ENCODE peak calls at places on chromosomes 5 and 9, in eight cellular contexts. One of them, this sample, is unnamed.
A peak's percentile ranks its signal among the peaks of the same experiment; 100 is the strongest.

GRCh38 chr9:136857166-136857565 is 5.0 kb downstream of the MAMDC4 start:
- DNase-seq in T-helper 2 cell: no peak
- DNase-seq in effector memory CD4-positive, alpha-beta T cell: no peak
- DNase-seq in globus pallidus: no peak
- DNase-seq in IMR-90: no peak
- DNase-seq in cardiac fibroblast: no peak
- DNase-seq in pancreas: peak; percentile 83
- DNase-seq in GM06990: peak; percentile 14
- DNase-seq in this sample: no peak

GRCh38 chr5:93677344-93678021 is 63.9 kb downstream of the POU5F2 start:
- DNase-seq in T-helper 2 cell: no peak
- DNase-seq in effector memory CD4-positive, alpha-beta T cell: no peak
- DNase-seq in globus pallidus: peak; percentile 17
- DNase-seq in IMR-90: peak; percentile 95
- DNase-seq in cardiac fibroblast: peak; percentile 93
- DNase-seq in pancreas: no peak
- DNase-seq in GM06990: no peak
- DNase-seq in this sample: no peak

GRCh38 chr5:112573441-112573840 is 154.4 kb upstream of the EPB41L4A start:
- DNase-seq in T-helper 2 cell: no peak
- DNase-seq in effector memory CD4-positive, alpha-beta T cell: no peak
- DNase-seq in globus pallidus: no peak
- DNase-seq in IMR-90: no peak
- DNase-seq in cardiac fibroblast: no peak
- DNase-seq in pancreas: no peak
- DNase-seq in GM06990: no peak
- DNase-seq in this sample: no peak

GRCh38 chr9:134068742-134069535 is 1.1 kb upstream of the BRD3 start:
- DNase-seq in T-helper 2 cell: no peak
- DNase-seq in effector memory CD4-positive, alpha-beta T cell: no peak
- DNase-seq in globus pallidus: no peak
- DNase-seq in IMR-90: peak; percentile 6
- DNase-seq in cardiac fibroblast: no peak
- DNase-seq in pancreas: no peak
- DNase-seq in GM06990: no peak
- DNase-seq in this sample: no peak

GRCh38 chr9:12681620-12682019 is 11.6 kb upstream of the TYRP1 start:
- DNase-seq in T-helper 2 cell: no peak
- DNase-seq in effector memory CD4-positive, alpha-beta T cell: no peak
- DNase-seq in globus pallidus: no peak
- DNase-seq in IMR-90: peak; percentile 67
- DNase-seq in cardiac fibroblast: no peak
- DNase-seq in pancreas: no peak
- DNase-seq in GM06990: no peak
- DNase-seq in this sample: no peak

GRCh38 chr5:41404757-41405156 is 105.6 kb downstream of the PLCXD3 start:
- DNase-seq in T-helper 2 cell: no peak
- DNase-seq in effector memory CD4-positive, alpha-beta T cell: no peak
- DNase-seq in globus pallidus: no peak
- DNase-seq in IMR-90: no peak
- DNase-seq in cardiac fibroblast: peak; percentile 83
- DNase-seq in pancreas: no peak
- DNase-seq in GM06990: no peak
- DNase-seq in this sample: no peak

GRCh38 chr5:95881833-95882232 is 59.3 kb upstream of the GLRX start:
- DNase-seq in T-helper 2 cell: no peak
- DNase-seq in effector memory CD4-positive, alpha-beta T cell: no peak
- DNase-seq in globus pallidus: no peak
- DNase-seq in IMR-90: no peak
- DNase-seq in cardiac fibroblast: no peak
- DNase-seq in pancreas: no peak
- DNase-seq in GM06990: no peak
- DNase-seq in this sample: no peak

GRCh38 chr5:95620870-95621838 is 1.3 kb downstream of the GPR150 start:
- DNase-seq in T-helper 2 cell: peak; percentile 41
- DNase-seq in effector memory CD4-positive, alpha-beta T cell: peak; percentile 25
- DNase-seq in globus pallidus: no peak
- DNase-seq in IMR-90: no peak
- DNase-seq in cardiac fibroblast: peak; percentile 23
- DNase-seq in pancreas: peak; percentile 83
- DNase-seq in GM06990: peak; percentile 69
- DNase-seq in this sample: peak; percentile 27

GRCh38 chr5:138874241-138874640 is 894 bp downstream of the LRRTM2 start:
- DNase-seq in T-helper 2 cell: no peak
- DNase-seq in effector memory CD4-positive, alpha-beta T cell: no peak
- DNase-seq in globus pallidus: peak; percentile 84
- DNase-seq in IMR-90: peak; percentile 27
- DNase-seq in cardiac fibroblast: no peak
- DNase-seq in pancreas: no peak
- DNase-seq in GM06990: no peak
- DNase-seq in this sample: no peak

GRCh38 chr9:128128836-128129590 is 1.5 kb upstream of the PTGES2 start:
- DNase-seq in T-helper 2 cell: no peak
- DNase-seq in effector memory CD4-positive, alpha-beta T cell: no peak
- DNase-seq in globus pallidus: peak; percentile 23
- DNase-seq in IMR-90: no peak
- DNase-seq in cardiac fibroblast: no peak
- DNase-seq in pancreas: peak; percentile 77
- DNase-seq in GM06990: no peak
- DNase-seq in this sample: no peak

GRCh38 chr9:128215491-128216404 is 12.6 kb downstream of the DNM1 start:
- DNase-seq in T-helper 2 cell: no peak
- DNase-seq in effector memory CD4-positive, alpha-beta T cell: no peak
- DNase-seq in globus pallidus: no peak
- DNase-seq in IMR-90: peak; percentile 84
- DNase-seq in cardiac fibroblast: peak; percentile 67
- DNase-seq in pancreas: no peak
- DNase-seq in GM06990: no peak
- DNase-seq in this sample: no peak

GRCh38 chr5:39355324-39355723 is 9.0 kb downstream of the C9 start:
- DNase-seq in T-helper 2 cell: no peak
- DNase-seq in effector memory CD4-positive, alpha-beta T cell: no peak
- DNase-seq in globus pallidus: no peak
- DNase-seq in IMR-90: no peak
- DNase-seq in cardiac fibroblast: no peak
- DNase-seq in pancreas: no peak
- DNase-seq in GM06990: no peak
- DNase-seq in this sample: no peak

GRCh38 chr5:135355182-135355581 is 43.8 kb downstream of the MACROH2A1 start:
- DNase-seq in T-helper 2 cell: no peak
- DNase-seq in effector memory CD4-positive, alpha-beta T cell: no peak
- DNase-seq in globus pallidus: no peak
- DNase-seq in IMR-90: peak; percentile 53
- DNase-seq in cardiac fibroblast: no peak
- DNase-seq in pancreas: no peak
- DNase-seq in GM06990: no peak
- DNase-seq in this sample: no peak

GRCh38 chr9:131620764-131621520 is 75.6 kb downstream of the PRRT1B start:
- DNase-seq in T-helper 2 cell: no peak
- DNase-seq in effector memory CD4-positive, alpha-beta T cell: no peak
- DNase-seq in globus pallidus: peak; percentile 60
- DNase-seq in IMR-90: no peak
- DNase-seq in cardiac fibroblast: no peak
- DNase-seq in pancreas: no peak
- DNase-seq in GM06990: no peak
- DNase-seq in this sample: no peak

GRCh38 chr9:114437401-114437893 is 49.7 kb upstream of the AKNA start:
- DNase-seq in T-helper 2 cell: no peak
- DNase-seq in effector memory CD4-positive, alpha-beta T cell: no peak
- DNase-seq in globus pallidus: no peak
- DNase-seq in IMR-90: no peak
- DNase-seq in cardiac fibroblast: no peak
- DNase-seq in pancreas: no peak
- DNase-seq in GM06990: no peak
- DNase-seq in this sample: no peak

GRCh38 chr5:152623951-152624350 is 218.9 kb upstream of the NMUR2 start:
- DNase-seq in T-helper 2 cell: no peak
- DNase-seq in effector memory CD4-positive, alpha-beta T cell: no peak
- DNase-seq in globus pallidus: no peak
- DNase-seq in IMR-90: no peak
- DNase-seq in cardiac fibroblast: no peak
- DNase-seq in pancreas: no peak
- DNase-seq in GM06990: no peak
- DNase-seq in this sample: no peak

GRCh38 chr5:72844218-72844603 is 27.8 kb downstream of the TNPO1 start:
- DNase-seq in T-helper 2 cell: no peak
- DNase-seq in effector memory CD4-positive, alpha-beta T cell: no peak
- DNase-seq in globus pallidus: no peak
- DNase-seq in IMR-90: no peak
- DNase-seq in cardiac fibroblast: no peak
- DNase-seq in pancreas: no peak
- DNase-seq in GM06990: no peak
- DNase-seq in this sample: no peak

GRCh38 chr5:138654281-138654867 is 79.2 kb upstream of the HSPA9 start:
- DNase-seq in T-helper 2 cell: peak; percentile 78
- DNase-seq in effector memory CD4-positive, alpha-beta T cell: peak; percentile 58
- DNase-seq in globus pallidus: no peak
- DNase-seq in IMR-90: peak; percentile 78
- DNase-seq in cardiac fibroblast: no peak
- DNase-seq in pancreas: no peak
- DNase-seq in GM06990: peak; percentile 59
- DNase-seq in this sample: peak; percentile 53

GRCh38 chr5:172707285-172708182 is 63.5 kb downstream of the DUSP1 start:
- DNase-seq in T-helper 2 cell: no peak
- DNase-seq in effector memory CD4-positive, alpha-beta T cell: no peak
- DNase-seq in globus pallidus: peak; percentile 53
- DNase-seq in IMR-90: peak; percentile 76
- DNase-seq in cardiac fibroblast: peak; percentile 76
- DNase-seq in pancreas: no peak
- DNase-seq in GM06990: no peak
- DNase-seq in this sample: no peak

This sample was measured in activated T-helper 9 cell treated with anti-CD3 and anti-CD28 coated beads, Interleukin-2, amount 50 U/mL, for 16 hours.